ENCODE peak calls at places on chromosomes 2 and 18, in four cellular contexts. E, C, F and J are unnamed samples.
A peak's percentile ranks its signal among the peaks of the same experiment; 100 is the strongest.

GRCh38 chr18:42048150-42048549 is 93.1 kb downstream of the PIK3C3 start:
- DNase-seq in E (no peak), C (no peak), F (no peak), J (peak; percentile 73)

GRCh38 chr2:166934817-166935216 is 46.5 kb downstream of the XIRP2 start:
- DNase-seq in F (no peak), C (no peak), E (no peak), J (no peak)

GRCh38 chr2:24855703-24856102 is 62.5 kb downstream of the CENPO start:
- DNase-seq in C (no peak), E (no peak), F (no peak), J (no peak)

GRCh38 chr2:19793132-19793750 is 108.5 kb downstream of the TTC32 start:
- DNase-seq in F (no peak), C (no peak), E (no peak), J (no peak)

GRCh38 chr2:9264301-9264700 is 57.7 kb downstream of the ASAP2 start:
- DNase-seq in C (no peak), F (no peak), E (no peak), J (no peak)

GRCh38 chr2:202635441-202636296 is 900 bp downstream of the FAM117B start:
- DNase-seq in F (no peak), C (peak; percentile 64), E (peak; percentile 87), J (peak; percentile 89)

GRCh38 chr2:188295067-188295685 is 3.5 kb downstream of the GULP1 start:
- DNase-seq in E (no peak), F (no peak), C (no peak), J (no peak)

GRCh38 chr2:239283961-239284801 is 116.6 kb downstream of the HDAC4 start:
- DNase-seq in C (no peak), F (no peak), E (no peak), J (no peak)

GRCh38 chr18:23038712-23039111 is 96.6 kb upstream of the CABLES1 start:
- DNase-seq in F (no peak), E (no peak), C (no peak), J (no peak)

GRCh38 chr2:143230506-143231256 is 101.5 kb downstream of the ARHGAP15 start:
- DNase-seq in C (no peak), E (no peak), F (no peak), J (no peak)

GRCh38 chr2:72548081-72548764 is 277.6 kb downstream of the EXOC6B start:
- DNase-seq in C (no peak), F (no peak), E (no peak), J (peak; percentile 93)

GRCh38 chr2:238596571-238597551 is 170.1 kb downstream of the ASB1 start:
- DNase-seq in E (no peak), F (no peak), C (no peak), J (peak; percentile 70)

GRCh38 chr2:191231995-191232394 is 13.2 kb upstream of the MYO1B start:
- DNase-seq in E (peak; percentile 2), C (no peak), F (no peak), J (no peak)

GRCh38 chr2:26587966-26588365 is 53.2 kb downstream of the CIB4 start:
- DNase-seq in C (no peak), F (no peak), E (no peak), J (no peak)

DNA sequence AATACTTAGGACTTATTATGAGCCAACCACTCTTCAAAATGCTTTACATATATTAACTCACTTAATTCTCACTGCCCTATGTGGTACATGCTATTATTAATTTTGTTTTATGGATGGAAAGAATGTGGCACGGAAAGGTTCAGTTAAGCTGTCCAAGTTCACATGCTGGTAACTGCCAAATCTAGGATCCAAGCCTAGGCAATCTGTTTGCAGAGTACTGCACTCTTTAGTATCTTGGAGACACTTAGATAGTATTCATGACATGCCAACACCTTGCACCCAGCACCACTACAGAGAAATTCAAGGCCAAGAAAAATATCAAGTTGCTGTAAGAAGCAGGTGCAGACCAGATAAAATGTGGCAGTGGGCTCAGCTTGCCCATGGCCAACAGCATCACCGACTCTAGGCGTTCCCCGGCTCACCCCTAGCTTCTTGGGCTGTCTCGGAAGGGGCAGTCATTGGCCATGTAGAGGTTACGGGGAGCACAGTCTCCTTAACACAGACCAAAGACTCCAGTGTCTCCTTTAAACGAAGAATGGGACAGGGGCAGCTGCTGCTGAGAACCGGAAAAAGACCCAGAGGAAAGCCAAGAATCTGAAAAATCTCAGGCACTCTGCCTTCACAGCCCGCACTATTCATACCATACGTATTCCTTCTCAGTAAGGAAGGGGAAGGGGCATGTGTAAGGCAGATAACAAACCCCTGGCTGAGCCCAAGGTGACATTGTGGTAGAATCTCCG is 25.6 kb upstream of the RNF125 start:
- DNase-seq in E (no peak), F (peak; percentile 15), C (no peak), J (no peak)
- TF ChIP-seq CHD2 in E (no peak), F (no peak), C (no peak), J (no peak)

DNA sequence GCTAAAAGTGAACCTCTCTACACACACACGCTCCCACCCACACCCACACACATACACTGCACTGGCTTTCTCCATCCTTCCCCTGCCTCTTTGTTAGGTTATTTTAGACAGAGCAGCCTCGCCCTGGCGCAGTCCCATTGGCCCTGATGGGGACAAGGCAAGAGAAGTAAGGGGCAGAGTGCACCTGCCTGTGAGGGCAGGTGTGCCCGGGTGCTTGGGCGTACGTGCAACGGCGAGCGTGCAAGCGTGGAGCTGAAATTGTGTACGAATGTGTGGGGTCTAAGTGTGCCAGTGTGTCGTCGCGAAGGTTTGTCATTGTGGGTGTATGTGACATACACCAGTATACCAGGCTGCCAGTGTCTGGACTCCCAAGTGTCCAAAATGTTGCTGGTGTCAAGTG is 514 bp downstream of the LRATD1 start:
- DNase-seq in F (no peak), C (no peak), E (no peak), J (no peak)
- TF ChIP-seq EZH2 in F (no peak), C (no peak), E (no peak), J (no peak)

GRCh38 chr2:119753930-119754321 is 5.8 kb upstream of the PTPN4 start:
- DNase-seq in C (no peak), E (no peak), F (no peak), J (no peak)
- TF ChIP-seq CHD2 in C (no peak), E (no peak), F (no peak), J (no peak)

GRCh38 chr2:119013640-119014039 is 71.6 kb downstream of the MARCO start:
- DNase-seq in C (no peak), E (no peak), F (no peak), J (no peak)

GRCh38 chr2:119011162-119011909 is 69.3 kb downstream of the MARCO start:
- DNase-seq in E (peak; percentile 55), C (no peak), F (peak; percentile 21), J (peak; percentile 33)

GRCh38 chr2:119012345-119013301 is 70.6 kb downstream of the MARCO start:
- DNase-seq in C (no peak), F (no peak), E (no peak), J (no peak)

GRCh38 chr2:119011910-119012209 is 69.9 kb downstream of the MARCO start:
- DNase-seq in F (no peak), C (no peak), E (no peak), J (no peak)

DNA sequence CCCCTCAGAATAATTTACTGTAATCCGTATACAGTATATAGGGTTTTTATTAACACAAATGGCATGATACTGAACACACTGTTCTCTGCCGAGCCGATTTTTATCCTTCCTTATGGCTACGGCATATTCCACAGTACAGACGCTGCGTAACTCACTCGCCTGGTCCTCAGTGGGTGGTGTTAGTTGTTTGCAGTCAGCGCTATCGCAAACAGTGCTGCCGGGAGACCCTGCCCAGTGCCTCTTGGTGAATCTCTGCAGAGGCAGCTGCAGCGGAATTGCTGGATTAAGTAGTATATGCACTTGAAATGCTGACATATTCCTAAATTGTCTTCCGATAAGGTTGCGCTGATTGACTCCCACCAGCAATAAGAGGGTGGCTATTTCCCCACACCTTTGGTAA is 73.9 kb downstream of the MARCO start:
- DNase-seq in C (no peak), F (no peak), E (no peak), J (no peak)
- TF ChIP-seq EZH2 in C (no peak), F (no peak), E (no peak), J (no peak)

DNA sequence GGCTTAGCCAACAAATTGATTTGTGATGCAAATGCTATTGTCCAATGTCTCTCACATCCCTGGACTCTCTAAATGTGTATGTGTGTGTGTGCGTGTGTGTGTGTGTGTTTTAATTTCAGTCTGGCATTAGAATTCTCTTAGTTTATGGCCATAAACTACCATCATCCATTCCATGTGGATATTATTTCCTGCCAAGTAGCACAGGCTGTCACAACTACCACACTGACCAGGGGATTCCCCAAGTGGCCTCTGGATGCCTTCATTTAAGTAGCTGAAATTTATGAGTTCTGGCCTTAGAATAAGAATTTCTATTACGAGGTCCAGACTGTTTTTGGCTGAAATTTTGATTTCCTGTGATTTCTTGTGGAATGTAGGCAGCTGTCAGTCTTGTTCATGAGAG is 276.4 kb downstream of the MTX2 start:
- DNase-seq in C (no peak), F (no peak), E (no peak), J (no peak)
- TF ChIP-seq CHD2 in C (no peak), F (no peak), E (no peak), J (no peak)

DNA sequence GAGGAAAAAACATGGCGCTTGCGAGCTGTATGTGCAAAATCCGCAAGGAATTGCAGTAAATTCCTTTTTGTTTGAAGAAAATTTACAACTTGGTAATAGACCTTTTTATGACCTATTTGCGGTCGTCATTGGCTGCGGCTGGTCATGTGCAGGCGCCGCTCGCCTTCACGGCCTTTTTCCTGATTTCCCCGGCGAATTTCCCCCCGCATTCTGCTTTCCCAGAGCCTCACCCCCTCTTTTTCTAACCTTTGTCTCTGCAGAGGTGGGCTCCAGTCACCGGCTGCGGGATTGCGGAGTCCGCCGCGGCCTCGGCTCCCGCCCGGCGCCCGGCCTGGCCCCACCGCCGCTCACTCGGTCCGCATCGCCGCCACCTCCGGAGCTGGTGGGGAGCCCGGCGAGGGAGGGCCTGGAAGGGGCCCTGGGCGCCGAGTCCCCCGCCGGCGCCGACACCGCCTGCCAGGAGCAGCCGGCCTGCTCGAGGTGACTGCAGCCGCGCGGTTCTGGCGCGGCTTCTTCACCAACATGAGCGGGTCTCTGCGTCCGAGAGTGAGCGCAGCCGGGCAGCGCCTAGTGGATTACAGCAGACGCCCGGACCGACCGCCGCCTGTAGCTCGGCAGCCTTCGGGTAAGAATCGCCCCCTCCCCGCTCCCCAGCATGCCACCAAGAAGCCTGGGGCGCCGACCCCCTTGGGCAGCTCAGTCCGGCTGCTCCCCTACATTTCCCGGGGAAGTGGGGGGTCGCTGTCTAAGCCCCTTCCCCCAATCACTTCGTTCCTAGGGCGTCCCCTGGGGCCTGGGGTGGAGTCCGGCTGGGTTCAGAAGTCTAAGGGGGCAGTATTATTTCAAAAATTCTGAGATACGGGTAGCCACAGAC is 7.1 kb downstream of the HOXD8 start:
- DNase-seq in C (no peak), F (no peak), E (no peak), J (no peak)
- TF ChIP-seq EZH2 in C (no peak), F (peak; percentile 96), E (no peak), J (no peak)

GRCh38 chr2:152509772-152510491 is 175.0 kb downstream of the FMNL2 start:
- DNase-seq in F (no peak), C (no peak), E (no peak), J (no peak)

GRCh38 chr2:152510636-152511035 is 175.7 kb downstream of the FMNL2 start:
- DNase-seq in C (no peak), E (no peak), F (no peak), J (no peak)

GRCh38 chr2:152507941-152508340 is 173.0 kb downstream of the FMNL2 start:
- DNase-seq in F (no peak), E (no peak), C (no peak), J (no peak)

GRCh38 chr2:152506843-152507242 is 171.9 kb downstream of the FMNL2 start:
- DNase-seq in C (peak; percentile 59), F (no peak), E (no peak), J (no peak)

DNA sequence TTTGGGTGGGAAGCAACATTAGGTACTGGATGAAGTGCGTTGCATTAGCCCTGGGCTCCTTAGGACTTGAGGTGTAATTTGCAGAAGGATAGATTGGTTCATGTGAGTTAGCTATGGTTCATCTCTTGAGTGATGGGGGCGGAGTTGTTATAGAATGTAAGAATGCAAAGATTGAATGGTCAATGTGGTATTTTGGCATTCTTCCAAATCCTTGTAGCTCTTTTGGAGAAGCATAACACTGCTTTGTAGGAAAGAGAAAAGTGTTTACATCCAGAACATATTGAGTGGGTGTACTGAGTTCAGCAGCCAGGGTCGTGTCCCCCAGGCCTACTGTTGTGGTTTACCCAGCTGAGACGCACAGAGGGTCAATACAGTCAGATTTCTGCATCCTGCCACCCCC is 173.5 kb downstream of the FMNL2 start:
- DNase-seq in E (no peak), C (no peak), F (no peak), J (peak; percentile 72)
- TF ChIP-seq CHD2 in E (no peak), C (no peak), F (no peak), J (no peak)